ENCODE peak calls at places on chromosome 3, in eight cellular contexts. One of them, this sample, is unnamed.

GRCh38 chr3:11386413-11387155 is 114.4 kb downstream of the ATG7 start:
- DNase-seq in GM04504: peak; percentile 24
- DNase-seq in AG09309: no peak
- DNase-seq in activated naive CD4-positive, alpha-beta T cell treated with anti-CD3 and anti-CD28 coated beads, Interleukin-2, amount 50 U/mL, for 72 hours: no peak
- DNase-seq in HFFc6: no peak
- DNase-seq in transverse colon: no peak
- DNase-seq in T follicular helper cell: no peak
- DNase-seq in esophagus squamous epithelium: no peak
- DNase-seq in this sample: no peak

GRCh38 chr3:65963787-65964707 is 74.7 kb downstream of the MAGI1 start:
- DNase-seq in AG09309: peak; percentile 74
- DNase-seq in activated naive CD4-positive, alpha-beta T cell treated with anti-CD3 and anti-CD28 coated beads, Interleukin-2, amount 50 U/mL, for 72 hours: no peak
- DNase-seq in GM04504: peak; percentile 79
- DNase-seq in transverse colon: no peak
- DNase-seq in HFFc6: peak; percentile 94
- DNase-seq in T follicular helper cell: no peak
- DNase-seq in esophagus squamous epithelium: no peak
- DNase-seq in this sample: no peak

GRCh38 chr3:109804697-109805096 is 467.4 kb upstream of the DPPA4 start:
- DNase-seq in HFFc6: no peak
- DNase-seq in T follicular helper cell: no peak
- DNase-seq in transverse colon: no peak
- DNase-seq in AG09309: no peak
- DNase-seq in esophagus squamous epithelium: no peak
- DNase-seq in activated naive CD4-positive, alpha-beta T cell treated with anti-CD3 and anti-CD28 coated beads, Interleukin-2, amount 50 U/mL, for 72 hours: no peak
- DNase-seq in GM04504: no peak
- DNase-seq in this sample: no peak

GRCh38 chr3:123138819-123139517 is 62.8 kb upstream of the SEC22A start:
- DNase-seq in activated naive CD4-positive, alpha-beta T cell treated with anti-CD3 and anti-CD28 coated beads, Interleukin-2, amount 50 U/mL, for 72 hours: no peak
- DNase-seq in AG09309: no peak
- DNase-seq in T follicular helper cell: no peak
- DNase-seq in esophagus squamous epithelium: no peak
- DNase-seq in transverse colon: peak; percentile 31
- DNase-seq in GM04504: peak; percentile 55
- DNase-seq in HFFc6: no peak
- DNase-seq in this sample: no peak

GRCh38 chr3:2595486-2595885 is 496.8 kb downstream of the CNTN4 start:
- DNase-seq in T follicular helper cell: no peak
- DNase-seq in AG09309: no peak
- DNase-seq in transverse colon: no peak
- DNase-seq in GM04504: no peak
- DNase-seq in HFFc6: no peak
- DNase-seq in esophagus squamous epithelium: no peak
- DNase-seq in activated naive CD4-positive, alpha-beta T cell treated with anti-CD3 and anti-CD28 coated beads, Interleukin-2, amount 50 U/mL, for 72 hours: no peak
- DNase-seq in this sample: no peak

GRCh38 chr3:194775731-194776130 is 90.0 kb downstream of the FAM43A start:
- DNase-seq in GM04504: no peak
- DNase-seq in activated naive CD4-positive, alpha-beta T cell treated with anti-CD3 and anti-CD28 coated beads, Interleukin-2, amount 50 U/mL, for 72 hours: no peak
- DNase-seq in esophagus squamous epithelium: no peak
- DNase-seq in transverse colon: no peak
- DNase-seq in T follicular helper cell: no peak
- DNase-seq in AG09309: no peak
- DNase-seq in HFFc6: no peak
- DNase-seq in this sample: no peak

GRCh38 chr3:104952587-104952986 is 414.1 kb upstream of the ALCAM start:
- DNase-seq in AG09309: peak; percentile 74
- DNase-seq in HFFc6: peak; percentile 94
- DNase-seq in transverse colon: no peak
- DNase-seq in activated naive CD4-positive, alpha-beta T cell treated with anti-CD3 and anti-CD28 coated beads, Interleukin-2, amount 50 U/mL, for 72 hours: no peak
- DNase-seq in esophagus squamous epithelium: no peak
- DNase-seq in GM04504: peak; percentile 61
- DNase-seq in T follicular helper cell: no peak
- DNase-seq in this sample: peak; percentile 60

GRCh38 chr3:79983063-79983561 is 215.3 kb upstream of the ROBO1 start:
- DNase-seq in activated naive CD4-positive, alpha-beta T cell treated with anti-CD3 and anti-CD28 coated beads, Interleukin-2, amount 50 U/mL, for 72 hours: no peak
- DNase-seq in transverse colon: no peak
- DNase-seq in AG09309: no peak
- DNase-seq in GM04504: no peak
- DNase-seq in HFFc6: no peak
- DNase-seq in esophagus squamous epithelium: no peak
- DNase-seq in T follicular helper cell: no peak
- DNase-seq in this sample: no peak

GRCh38 chr3:101643009-101643844 is 33.7 kb downstream of the ZBTB11 start:
- DNase-seq in AG09309: no peak
- DNase-seq in T follicular helper cell: no peak
- DNase-seq in activated naive CD4-positive, alpha-beta T cell treated with anti-CD3 and anti-CD28 coated beads, Interleukin-2, amount 50 U/mL, for 72 hours: no peak
- DNase-seq in transverse colon: no peak
- DNase-seq in esophagus squamous epithelium: no peak
- DNase-seq in GM04504: no peak
- DNase-seq in HFFc6: no peak
- DNase-seq in this sample: no peak

GRCh38 chr3:13709706-13710105 is 160.8 kb downstream of the FBLN2 start:
- DNase-seq in AG09309: no peak
- DNase-seq in T follicular helper cell: no peak
- DNase-seq in HFFc6: no peak
- DNase-seq in GM04504: no peak
- DNase-seq in transverse colon: no peak
- DNase-seq in activated naive CD4-positive, alpha-beta T cell treated with anti-CD3 and anti-CD28 coated beads, Interleukin-2, amount 50 U/mL, for 72 hours: peak; percentile 35
- DNase-seq in esophagus squamous epithelium: no peak
- DNase-seq in this sample: no peak

GRCh38 chr3:46090161-46090591 is 62.9 kb upstream of the XCR1 start:
- DNase-seq in transverse colon: no peak
- DNase-seq in AG09309: no peak
- DNase-seq in T follicular helper cell: no peak
- DNase-seq in GM04504: no peak
- DNase-seq in activated naive CD4-positive, alpha-beta T cell treated with anti-CD3 and anti-CD28 coated beads, Interleukin-2, amount 50 U/mL, for 72 hours: no peak
- DNase-seq in esophagus squamous epithelium: no peak
- DNase-seq in HFFc6: no peak
- DNase-seq in this sample: no peak

GRCh38 chr3:77188210-77188609 is 148.3 kb downstream of the ROBO2 start:
- DNase-seq in GM04504: no peak
- DNase-seq in HFFc6: no peak
- DNase-seq in esophagus squamous epithelium: no peak
- DNase-seq in activated naive CD4-positive, alpha-beta T cell treated with anti-CD3 and anti-CD28 coated beads, Interleukin-2, amount 50 U/mL, for 72 hours: no peak
- DNase-seq in AG09309: no peak
- DNase-seq in T follicular helper cell: no peak
- DNase-seq in transverse colon: no peak
- DNase-seq in this sample: no peak

GRCh38 chr3:46276497-46277099 is 34.3 kb downstream of the CCR3 start:
- DNase-seq in GM04504: no peak
- DNase-seq in AG09309: no peak
- DNase-seq in activated naive CD4-positive, alpha-beta T cell treated with anti-CD3 and anti-CD28 coated beads, Interleukin-2, amount 50 U/mL, for 72 hours: no peak
- DNase-seq in esophagus squamous epithelium: no peak
- DNase-seq in HFFc6: peak; percentile 30
- DNase-seq in transverse colon: peak; percentile 85
- DNase-seq in T follicular helper cell: peak; percentile 30
- DNase-seq in this sample: peak; percentile 65

GRCh38 chr3:159804726-159805410 is 183.8 kb upstream of the IL12A start:
- DNase-seq in esophagus squamous epithelium: no peak
- DNase-seq in HFFc6: peak; percentile 82
- DNase-seq in AG09309: no peak
- DNase-seq in activated naive CD4-positive, alpha-beta T cell treated with anti-CD3 and anti-CD28 coated beads, Interleukin-2, amount 50 U/mL, for 72 hours: no peak
- DNase-seq in T follicular helper cell: no peak
- DNase-seq in transverse colon: peak; percentile 73
- DNase-seq in GM04504: peak; percentile 73
- DNase-seq in this sample: peak; percentile 65

GRCh38 chr3:100108464-100109079 is 5.7 kb downstream of the FILIP1L start:
- DNase-seq in transverse colon: no peak
- DNase-seq in HFFc6: no peak
- DNase-seq in esophagus squamous epithelium: no peak
- DNase-seq in T follicular helper cell: no peak
- DNase-seq in activated naive CD4-positive, alpha-beta T cell treated with anti-CD3 and anti-CD28 coated beads, Interleukin-2, amount 50 U/mL, for 72 hours: no peak
- DNase-seq in AG09309: no peak
- DNase-seq in GM04504: no peak
- DNase-seq in this sample: no peak

GRCh38 chr3:106014518-106014917 is 145.7 kb upstream of the CBLB start:
- DNase-seq in esophagus squamous epithelium: no peak
- DNase-seq in T follicular helper cell: no peak
- DNase-seq in activated naive CD4-positive, alpha-beta T cell treated with anti-CD3 and anti-CD28 coated beads, Interleukin-2, amount 50 U/mL, for 72 hours: no peak
- DNase-seq in HFFc6: no peak
- DNase-seq in GM04504: no peak
- DNase-seq in transverse colon: no peak
- DNase-seq in AG09309: no peak
- DNase-seq in this sample: no peak

GRCh38 chr3:56878046-56878445 is 76.3 kb upstream of the ARHGEF3 start:
- DNase-seq in HFFc6: peak; percentile 5
- DNase-seq in T follicular helper cell: peak; percentile 13
- DNase-seq in esophagus squamous epithelium: no peak
- DNase-seq in AG09309: no peak
- DNase-seq in activated naive CD4-positive, alpha-beta T cell treated with anti-CD3 and anti-CD28 coated beads, Interleukin-2, amount 50 U/mL, for 72 hours: peak; percentile 65
- DNase-seq in transverse colon: no peak
- DNase-seq in GM04504: no peak
- DNase-seq in this sample: no peak

GRCh38 chr3:10437995-10438901 is 67.1 kb downstream of the ATP2B2 start:
- DNase-seq in transverse colon: no peak
- DNase-seq in HFFc6: peak; percentile 94
- DNase-seq in AG09309: peak; percentile 46
- DNase-seq in esophagus squamous epithelium: no peak
- DNase-seq in activated naive CD4-positive, alpha-beta T cell treated with anti-CD3 and anti-CD28 coated beads, Interleukin-2, amount 50 U/mL, for 72 hours: no peak
- DNase-seq in GM04504: peak; percentile 17
- DNase-seq in T follicular helper cell: no peak
- DNase-seq in this sample: no peak

GRCh38 chr3:154301556-154301955 is 22.7 kb downstream of the DHX36 start:
- DNase-seq in T follicular helper cell: no peak
- DNase-seq in esophagus squamous epithelium: no peak
- DNase-seq in GM04504: no peak
- DNase-seq in transverse colon: no peak
- DNase-seq in activated naive CD4-positive, alpha-beta T cell treated with anti-CD3 and anti-CD28 coated beads, Interleukin-2, amount 50 U/mL, for 72 hours: no peak
- DNase-seq in HFFc6: no peak
- DNase-seq in AG09309: no peak
- DNase-seq in this sample: no peak

GRCh38 chr3:18062289-18063025 is 320.0 kb upstream of the TBC1D5 start:
- DNase-seq in AG09309: peak; percentile 37
- DNase-seq in esophagus squamous epithelium: no peak
- DNase-seq in transverse colon: no peak
- DNase-seq in GM04504: peak; percentile 34
- DNase-seq in HFFc6: peak; percentile 67
- DNase-seq in T follicular helper cell: no peak
- DNase-seq in activated naive CD4-positive, alpha-beta T cell treated with anti-CD3 and anti-CD28 coated beads, Interleukin-2, amount 50 U/mL, for 72 hours: no peak
- DNase-seq in this sample: no peak

GRCh38 chr3:143301502-143301901 is 181.9 kb downstream of the CHST2 start:
- DNase-seq in T follicular helper cell: no peak
- DNase-seq in GM04504: no peak
- DNase-seq in esophagus squamous epithelium: no peak
- DNase-seq in activated naive CD4-positive, alpha-beta T cell treated with anti-CD3 and anti-CD28 coated beads, Interleukin-2, amount 50 U/mL, for 72 hours: no peak
- DNase-seq in AG09309: no peak
- DNase-seq in transverse colon: no peak
- DNase-seq in HFFc6: no peak
- DNase-seq in this sample: no peak

GRCh38 chr3:197007296-197007940 is 22.2 kb downstream of the MELTF start:
- DNase-seq in esophagus squamous epithelium: no peak
- DNase-seq in AG09309: no peak
- DNase-seq in GM04504: no peak
- DNase-seq in HFFc6: no peak
- DNase-seq in T follicular helper cell: no peak
- DNase-seq in activated naive CD4-positive, alpha-beta T cell treated with anti-CD3 and anti-CD28 coated beads, Interleukin-2, amount 50 U/mL, for 72 hours: no peak
- DNase-seq in transverse colon: no peak
- DNase-seq in this sample: no peak

GRCh38 chr3:55370272-55370671 is 116.8 kb downstream of the WNT5A start:
- DNase-seq in esophagus squamous epithelium: no peak
- DNase-seq in GM04504: no peak
- DNase-seq in activated naive CD4-positive, alpha-beta T cell treated with anti-CD3 and anti-CD28 coated beads, Interleukin-2, amount 50 U/mL, for 72 hours: no peak
- DNase-seq in T follicular helper cell: no peak
- DNase-seq in transverse colon: no peak
- DNase-seq in AG09309: no peak
- DNase-seq in HFFc6: no peak
- DNase-seq in this sample: no peak

GRCh38 chr3:120536642-120537041 is 59.5 kb upstream of the NDUFB4 start:
- DNase-seq in T follicular helper cell: no peak
- DNase-seq in AG09309: no peak
- DNase-seq in HFFc6: no peak
- DNase-seq in activated naive CD4-positive, alpha-beta T cell treated with anti-CD3 and anti-CD28 coated beads, Interleukin-2, amount 50 U/mL, for 72 hours: no peak
- DNase-seq in transverse colon: peak; percentile 17
- DNase-seq in esophagus squamous epithelium: no peak
- DNase-seq in GM04504: no peak
- DNase-seq in this sample: no peak

GRCh38 chr3:56042326-56042951 is 425.8 kb downstream of the ERC2 start:
- DNase-seq in GM04504: peak; percentile 10
- DNase-seq in transverse colon: no peak
- DNase-seq in esophagus squamous epithelium: no peak
- DNase-seq in T follicular helper cell: no peak
- DNase-seq in activated naive CD4-positive, alpha-beta T cell treated with anti-CD3 and anti-CD28 coated beads, Interleukin-2, amount 50 U/mL, for 72 hours: no peak
- DNase-seq in AG09309: peak; percentile 33
- DNase-seq in HFFc6: peak; percentile 30
- DNase-seq in this sample: no peak

GRCh38 chr3:191238321-191238817 is 39.3 kb downstream of the OSTN start:
- DNase-seq in activated naive CD4-positive, alpha-beta T cell treated with anti-CD3 and anti-CD28 coated beads, Interleukin-2, amount 50 U/mL, for 72 hours: no peak
- DNase-seq in esophagus squamous epithelium: no peak
- DNase-seq in T follicular helper cell: no peak
- DNase-seq in transverse colon: no peak
- DNase-seq in HFFc6: peak; percentile 61
- DNase-seq in GM04504: no peak
- DNase-seq in AG09309: no peak
- DNase-seq in this sample: no peak

GRCh38 chr3:177640319-177640997 is 443.2 kb upstream of the TBL1XR1 start:
- DNase-seq in AG09309: no peak
- DNase-seq in transverse colon: no peak
- DNase-seq in esophagus squamous epithelium: no peak
- DNase-seq in GM04504: no peak
- DNase-seq in T follicular helper cell: no peak
- DNase-seq in activated naive CD4-positive, alpha-beta T cell treated with anti-CD3 and anti-CD28 coated beads, Interleukin-2, amount 50 U/mL, for 72 hours: no peak
- DNase-seq in HFFc6: no peak
- DNase-seq in this sample: no peak

GRCh38 chr3:28476194-28476593 is 127.6 kb upstream of the AZI2 start:
- DNase-seq in GM04504: peak; percentile 4
- DNase-seq in esophagus squamous epithelium: no peak
- DNase-seq in HFFc6: peak; percentile 26
- DNase-seq in AG09309: peak; percentile 38
- DNase-seq in activated naive CD4-positive, alpha-beta T cell treated with anti-CD3 and anti-CD28 coated beads, Interleukin-2, amount 50 U/mL, for 72 hours: no peak
- DNase-seq in transverse colon: no peak
- DNase-seq in T follicular helper cell: no peak
- DNase-seq in this sample: no peak